ENCODE peak calls at places on chromosomes 4 and X, in five cellular contexts. B is fibroblast of mammary gland, R is AG08396, X is amniotic stem cell, Q is A172. C is an unnamed sample.

GRCh38 chr4:139728146-139728545 is 62.5 kb downstream of the MGST2 start:
- DNase-seq in B (no peak), Q (no peak), R (no peak), X (no peak), C (no peak)

GRCh38 chrX:29535212-29536162 is 679.9 kb upstream of the MAGEB2 start:
- DNase-seq in R (no peak), X (no peak), Q (peak), B (peak), C (no peak)

GRCh38 chr4:11543710-11544109 is 115.0 kb upstream of the HS3ST1 start:
- DNase-seq in R (no peak), Q (peak), X (no peak), B (peak), C (no peak)

GRCh38 chrX:133840415-133840814 is 145.0 kb downstream of the GPC3 start:
- DNase-seq in X (no peak), B (no peak), Q (no peak), R (no peak), C (no peak)

GRCh38 chrX:150569155-150569477 is 695 bp downstream of the MTM1 start:
- DNase-seq in B (peak), X (no peak), Q (no peak), R (no peak), C (peak)

GRCh38 chr4:146638801-146639351 is at the start of gene POU4F2:
- DNase-seq in B (peak), R (peak), X (no peak), Q (no peak), C (peak)

GRCh38 chrX:4642114-4642513 is 928.7 kb upstream of the PRKX start:
- DNase-seq in X (no peak), B (no peak), Q (no peak), R (no peak), C (no peak)

GRCh38 chr4:40333921-40334352 is 1.2 kb upstream of the CHRNA9 start:
- DNase-seq in B (peak), R (peak), Q (peak), X (peak), C (peak)

GRCh38 chrX:24147165-24147564 is 2.4 kb upstream of the ZFX start:
- DNase-seq in R (no peak), X (no peak), B (no peak), Q (no peak), C (no peak)

C was measured in hepatocyte.